ENCODE peak calls at places on chromosomes 7 and 10, in ten cellular contexts. W is upper lobe of right lung; F is stimulated activated CD4-positive, alpha-beta T cell treated with anti-CD3 and anti-CD28 coated beads, Interleukin-1b, Interleukin-23, amount 100 ng/mL, for 24 hours; V is activated CD8-positive, alpha-beta T cell treated with anti-CD3 and anti-CD28 coated beads for 36 hours; Z is RWPE1; A is activated naive CD8-positive, alpha-beta T cell treated with anti-CD3 and anti-CD28 coated beads for 36 hours; D is T-cell; B is left cardiac atrium; N is activated CD4-positive, alpha-beta T cell treated with anti-CD3 and anti-CD28 coated beads for 4 hours; X is PC-9. R is an unnamed sample.

GRCh38 chr10:55002420-55002819 is 201.4 kb upstream of the PCDH15 start:
- DNase-seq in W (no peak), F (no peak), V (no peak), Z (no peak), A (no peak), D (no peak), B (no peak), N (no peak), X (no peak), R (no peak)

GRCh38 chr7:136030330-136030729 is 53.2 kb upstream of the MTPN start:
- DNase-seq in W (no peak), F (no peak), V (no peak), Z (no peak), A (no peak), D (no peak), B (no peak), N (no peak), X (no peak), R (no peak)

GRCh38 chr7:73879977-73880681 is 19.2 kb downstream of the TMEM270 start:
- DNase-seq in W (no peak), F (no peak), V (no peak), Z (no peak), A (no peak), D (no peak), B (peak), N (no peak), X (peak), R (no peak)

GRCh38 chr7:39700932-39701331 is 77.6 kb downstream of the RALA start:
- DNase-seq in W (peak), F (no peak), V (no peak), Z (no peak), A (no peak), D (no peak), B (no peak), N (no peak), X (no peak), R (no peak)

GRCh38 chr7:42522227-42522991 is 285.4 kb upstream of the GLI3 start:
- DNase-seq in W (no peak), F (no peak), V (no peak), Z (no peak), A (no peak), D (no peak), B (peak), N (no peak), X (no peak), R (no peak)

GRCh38 chr10:21349912-21350286 is 175.6 kb downstream of the SKIDA1 start:
- DNase-seq in W (no peak), F (no peak), V (no peak), Z (no peak), A (no peak), D (no peak), B (no peak), N (no peak), X (no peak), R (no peak)

GRCh38 chr7:36651404-36651803 is 72.9 kb downstream of the AOAH start:
- DNase-seq in W (no peak), F (no peak), V (no peak), Z (no peak), A (no peak), D (no peak), B (no peak), N (no peak), X (no peak), R (no peak)

GRCh38 chr10:126969310-126969709 is 64.1 kb downstream of the DOCK1 start:
- DNase-seq in W (no peak), F (no peak), V (no peak), Z (peak), A (no peak), D (no peak), B (no peak), N (no peak), X (no peak), R (peak)

GRCh38 chr7:63117-63480 is 129.3 kb upstream of the FAM20C start:
- DNase-seq in W (peak), F (no peak), V (no peak), Z (no peak), A (no peak), D (no peak), B (peak), N (no peak), X (no peak), R (no peak)

GRCh38 chr10:18179901-18180300 is 39.7 kb downstream of the CACNB2 start:
- DNase-seq in W (no peak), F (no peak), V (no peak), Z (no peak), A (no peak), D (no peak), B (no peak), N (no peak), X (no peak), R (no peak)

GRCh38 chr7:44867073-44867990 is 18.0 kb downstream of the PURB start:
- DNase-seq in W (no peak), F (no peak), V (peak), Z (peak), A (no peak), D (no peak), B (no peak), N (no peak), X (peak), R (no peak)

GRCh38 chr7:41731486-41732278 is 28.8 kb upstream of the INHBA start:
- DNase-seq in W (no peak), F (no peak), V (no peak), Z (no peak), A (no peak), D (no peak), B (no peak), N (no peak), X (no peak), R (no peak)

GRCh38 chr10:788796-789748 is 99.6 kb upstream of the DIP2C start:
- DNase-seq in W (peak), F (no peak), V (peak), Z (peak), A (peak), D (no peak), B (no peak), N (no peak), X (peak), R (no peak)

GRCh38 chr7:18361756-18362155 is 133.8 kb upstream of the HDAC9 start:
- DNase-seq in W (no peak), F (no peak), V (no peak), Z (peak), A (no peak), D (no peak), B (no peak), N (no peak), X (no peak), R (no peak)

GRCh38 chr7:142804715-142805114 is 33.9 kb downstream of the PRSS2 start:
- DNase-seq in W (no peak), F (no peak), V (peak), Z (no peak), A (peak), D (peak), B (no peak), N (peak), X (no peak), R (no peak)

GRCh38 chr10:110311357-110311949 is 6.7 kb upstream of the SMNDC1 start:
- DNase-seq in W (no peak), F (no peak), V (peak), Z (peak), A (no peak), D (no peak), B (peak), N (peak), X (peak), R (peak)

GRCh38 chr7:52260046-52260665 is 775.3 kb upstream of the POM121L12 start:
- DNase-seq in W (no peak), F (no peak), V (no peak), Z (peak), A (no peak), D (no peak), B (no peak), N (no peak), X (no peak), R (no peak)